ENCODE peak calls at places on chromosomes 12 and 14, in eight cellular contexts. J is HFF-Myc; T is bronchial epithelial cell; N is effector memory CD4-positive, alpha-beta T cell; X is upper lobe of right lung; W is CD8-positive, alpha-beta memory T cell; A is Caco-2; Q is GM12865. C is an unnamed sample.
A peak's percentile ranks its signal among the peaks of the same experiment; 100 is the strongest.

GRCh38 chr12:68031881-68032739 is 42.9 kb downstream of the IFNG-AS1 start:
- DNase-seq in J (no peak), W (no peak), Q (peak; percentile 25), X (no peak), N (no peak), A (no peak), T (peak; percentile 2), C (no peak)

GRCh38 chr12:31390991-31391390 is 65.0 kb upstream of the SINHCAF start:
- DNase-seq in N (no peak), X (no peak), Q (no peak), W (no peak), J (no peak), A (no peak), T (no peak), C (no peak)

GRCh38 chr14:34007902-34008301 is 57.0 kb upstream of the EGLN3 start:
- DNase-seq in J (no peak), N (no peak), A (no peak), W (no peak), T (no peak), Q (no peak), X (no peak), C (no peak)

GRCh38 chr12:106898001-106898966 is 57.4 kb upstream of the TMEM263 start:
- DNase-seq in W (no peak), A (no peak), J (no peak), X (no peak), Q (no peak), T (no peak), N (no peak), C (no peak)

GRCh38 chr14:61420326-61420725 is 98.9 kb downstream of the PRKCH start:
- DNase-seq in X (no peak), A (no peak), N (peak; percentile 26), T (peak; percentile 94), Q (no peak), W (no peak), J (no peak), C (peak; percentile 36)

GRCh38 chr12:53754633-53755261 is 3.0 kb upstream of the CISTR start:
- DNase-seq in X (no peak), A (no peak), J (no peak), W (no peak), Q (no peak), N (no peak), T (no peak), C (peak; percentile 40)

GRCh38 chr14:50521912-50522341 is 10.4 kb downstream of the MAP4K5 start:
- DNase-seq in J (no peak), A (peak; percentile 23), N (no peak), W (no peak), T (peak; percentile 49), Q (peak; percentile 69), X (no peak), C (peak; percentile 73)

GRCh38 chr12:66296171-66296683 is 6.1 kb upstream of the HELB start:
- DNase-seq in X (no peak), T (peak; percentile 44), A (no peak), W (no peak), Q (no peak), N (no peak), J (no peak), C (no peak)

GRCh38 chr12:132207083-132207775 is 63.0 kb downstream of the NOC4L start:
- DNase-seq in Q (no peak), T (no peak), X (peak; percentile 56), W (no peak), N (no peak), J (no peak), A (no peak), C (no peak)

GRCh38 chr12:118337194-118337838 is 35.4 kb downstream of the TAOK3 start:
- DNase-seq in X (no peak), W (no peak), Q (no peak), J (peak; percentile 60), A (no peak), T (no peak), N (no peak), C (no peak)

GRCh38 chr12:45439039-45439438 is 223.1 kb downstream of the ANO6 start:
- DNase-seq in Q (no peak), T (peak; percentile 23), N (no peak), X (no peak), W (no peak), J (no peak), A (no peak), C (peak; percentile 22)

GRCh38 chr14:76575108-76575507 is 186.2 kb upstream of the VASH1 start:
- DNase-seq in T (no peak), X (no peak), Q (no peak), A (no peak), W (no peak), J (no peak), N (no peak), C (no peak)

GRCh38 chr12:57342207-57342691 is 88.6 kb downstream of the R3HDM2 start:
- DNase-seq in W (no peak), A (no peak), X (no peak), T (no peak), N (no peak), Q (no peak), J (no peak), C (peak; percentile 17)
- H3K4me3 ChIP-seq in W (no peak overlapping the region), A (no peak overlapping the region), X (no peak overlapping the region), T (no peak overlapping the region), N (no peak overlapping the region), Q (no peak overlapping the region), J (no peak overlapping the region), C (no peak overlapping the region)

GRCh38 chr12:9758119-9758518 is 2.6 kb downstream of the CD69 start:
- DNase-seq in X (no peak), Q (no peak), A (no peak), J (no peak), N (no peak), W (no peak), T (no peak), C (no peak)
- H3K4me3 ChIP-seq in X (peak overlapping the region; percentile 39), Q (peak overlapping the region; percentile 65), A (no peak overlapping the region), J (no peak overlapping the region), N (peak overlapping the region; percentile 90), W (peak overlapping the region; percentile 68), T (no peak overlapping the region), C (no peak overlapping the region)

GRCh38 chr14:71141701-71142374 is 234.6 kb downstream of the PCNX1 start:
- DNase-seq in T (no peak), Q (no peak), W (no peak), J (no peak), N (no peak), A (no peak), X (no peak), C (peak; percentile 51)
- H3K4me3 ChIP-seq in T (no peak overlapping the region), Q (no peak overlapping the region), W (no peak overlapping the region), J (no peak overlapping the region), N (no peak overlapping the region), A (no peak overlapping the region), X (no peak overlapping the region), C (no peak overlapping the region)

DNA sequence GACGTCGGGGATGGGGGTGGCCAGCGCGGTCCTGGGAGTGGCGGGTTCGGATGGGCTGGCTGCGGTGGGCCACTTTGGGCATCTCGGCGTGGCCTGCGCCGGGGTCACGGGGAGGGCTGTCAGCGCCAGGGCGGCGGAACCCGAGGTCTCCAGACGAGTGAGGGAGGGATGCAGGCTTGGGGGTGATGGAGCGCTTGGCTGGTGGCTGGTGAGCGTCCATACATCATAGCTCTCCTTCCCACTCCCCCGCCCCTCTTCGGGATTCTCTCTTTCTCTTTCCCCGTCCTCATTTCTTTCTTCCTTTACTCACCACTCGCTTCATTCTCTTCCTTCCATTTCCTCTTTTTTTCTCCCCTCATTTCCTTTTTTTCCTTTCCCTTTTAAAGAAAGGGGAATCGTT is 260.1 kb upstream of the E2F7 start:
- DNase-seq in Q (no peak), T (no peak), A (no peak), W (no peak), N (no peak), X (peak; percentile 60), J (no peak), C (no peak)
- H3K4me3 ChIP-seq in Q (peak overlapping the region; percentile 64), T (peak overlapping the region; percentile 48), A (no peak overlapping the region), W (no peak overlapping the region), N (no peak overlapping the region), X (peak overlapping the region; percentile 65), J (peak overlapping the region; percentile 56), C (peak overlapping the region; percentile 68)

DNA sequence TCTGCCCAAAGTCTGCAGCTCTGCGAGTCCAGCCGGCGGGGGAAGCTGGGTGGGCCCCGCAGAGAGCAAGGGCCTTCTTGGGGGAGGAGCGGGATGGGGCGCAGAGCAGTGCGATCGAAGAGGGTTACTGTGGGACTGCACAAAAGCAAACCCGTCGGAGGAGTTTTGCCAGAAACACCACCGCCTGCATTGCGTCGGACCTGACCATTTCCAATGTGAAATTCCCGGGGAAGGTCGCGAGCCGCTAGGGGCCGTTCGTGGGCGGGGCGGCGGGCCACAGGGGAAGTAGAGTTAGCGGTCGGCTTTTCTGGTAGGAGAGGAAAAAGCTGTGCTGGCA is 340 bp upstream of the KCNA1 start:
- DNase-seq in J (no peak), N (no peak), A (no peak), Q (no peak), T (no peak), X (no peak), W (no peak), C (no peak)
- H3K4me3 ChIP-seq in J (no peak overlapping the region), N (peak overlapping the region; percentile 58), A (no peak overlapping the region), Q (peak overlapping the region; percentile 49), T (no peak overlapping the region), X (peak overlapping the region; percentile 39), W (no peak overlapping the region), C (no peak overlapping the region)

DNA sequence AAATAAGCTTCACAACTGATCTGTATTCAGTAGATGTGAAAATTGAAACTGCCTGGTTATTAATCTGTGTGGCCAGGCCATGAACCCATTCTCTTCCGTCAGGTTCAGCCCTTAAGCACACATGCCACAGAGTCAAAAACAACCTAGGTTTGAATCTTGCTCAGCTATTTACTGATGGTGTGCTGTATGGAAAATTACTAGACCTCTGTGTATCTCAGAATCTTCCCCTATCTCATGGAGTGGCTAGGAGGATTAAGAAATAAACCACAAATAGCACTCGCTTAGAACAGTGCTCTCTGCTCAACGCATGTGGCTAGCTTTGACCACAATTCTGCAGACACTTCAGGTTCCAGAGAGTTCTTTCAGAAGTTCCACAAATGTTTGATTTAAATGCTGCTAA is 240.7 kb upstream of the PLEKHG7 start:
- DNase-seq in Q (peak; percentile 92), N (no peak), W (no peak), X (no peak), A (no peak), T (no peak), J (no peak), C (no peak)
- H3K4me3 ChIP-seq in Q (peak overlapping the region; percentile 26), N (peak overlapping the region; percentile 27), W (no peak overlapping the region), X (no peak overlapping the region), A (no peak overlapping the region), T (no peak overlapping the region), J (no peak overlapping the region), C (no peak overlapping the region)